ENCODE peak calls at places on chromosomes 3 and 15, in ten cellular contexts. A, X, Z, B, S, C, D, U, L and F are unnamed samples.

GRCh38 chr3:162770556-162770955 is 1273.9 kb downstream of the OTOL1 start:
- DNase-seq in D (peak; percentile 53), A (no peak), L (no peak), B (no peak), C (no peak), Z (no peak), S (no peak), U (no peak), X (no peak), F (no peak)

GRCh38 chr3:53254190-53254809 is 1.5 kb downstream of the TKT start:
- DNase-seq in U (no peak), A (no peak), C (no peak), S (no peak), Z (no peak), B (peak; percentile 34), L (no peak), D (peak; percentile 29), X (no peak), F (no peak)

GRCh38 chr3:46372492-46373359 is 2.0 kb downstream of the CCR5 start:
- DNase-seq in D (peak; percentile 51), A (no peak), L (no peak), Z (no peak), C (no peak), X (peak; percentile 8), S (no peak), U (no peak), B (no peak), F (no peak)

GRCh38 chr3:32882603-32883025 is 64.8 kb downstream of the TRIM71 start:
- DNase-seq in X (no peak), L (peak; percentile 44), B (no peak), C (no peak), U (no peak), S (no peak), A (no peak), D (no peak), Z (no peak), F (no peak)

GRCh38 chr3:123636431-123636841 is 51.6 kb upstream of the HACD2 start:
- DNase-seq in S (no peak), B (no peak), D (no peak), L (no peak), Z (no peak), X (no peak), A (no peak), U (no peak), C (no peak), F (no peak)

GRCh38 chr3:57952208-57952631 is 56.0 kb upstream of the FLNB start:
- DNase-seq in C (no peak), X (no peak), D (peak; percentile 97), B (peak; percentile 55), S (no peak), A (no peak), U (no peak), Z (no peak), L (no peak), F (no peak)

GRCh38 chr3:31166249-31166885 is 271.9 kb upstream of the GADL1 start:
- DNase-seq in S (no peak), D (peak; percentile 79), X (peak; percentile 12), C (no peak), U (no peak), L (no peak), A (no peak), B (no peak), Z (no peak), F (no peak)

GRCh38 chr3:29454326-29454725 is 173.5 kb downstream of the RBMS3 start:
- DNase-seq in D (no peak), X (peak; percentile 14), Z (no peak), L (no peak), S (no peak), C (no peak), A (no peak), U (no peak), B (peak; percentile 34), F (no peak)

GRCh38 chr3:65729553-65729952 is 309.2 kb downstream of the MAGI1 start:
- DNase-seq in U (no peak), S (no peak), Z (no peak), A (no peak), D (peak; percentile 93), B (peak; percentile 20), X (no peak), L (no peak), C (no peak), F (no peak)

GRCh38 chr15:65936317-65936716 is 67.0 kb downstream of the RAB11A start:
- DNase-seq in X (no peak), A (no peak), B (no peak), U (no peak), Z (no peak), C (no peak), D (no peak), S (no peak), L (no peak), F (no peak)

GRCh38 chr3:138468886-138469285 is 34.5 kb downstream of the ESYT3 start:
- DNase-seq in D (no peak), C (no peak), S (no peak), A (no peak), L (no peak), B (no peak), U (no peak), X (no peak), Z (no peak), F (no peak)

GRCh38 chr3:130323503-130323902 is 22.0 kb upstream of the COL6A5 start:
- DNase-seq in S (no peak), U (no peak), A (no peak), L (no peak), B (no peak), C (no peak), D (no peak), X (no peak), Z (no peak), F (no peak)

GRCh38 chr15:89768071-89768500 is 8.0 kb upstream of the MESP2 start:
- DNase-seq in A (no peak), S (no peak), U (no peak), L (no peak), C (no peak), X (no peak), B (no peak), D (peak; percentile 88), Z (no peak), F (no peak)

GRCh38 chr3:153051427-153052095 is 110.5 kb upstream of the RAP2B start:
- DNase-seq in X (peak; percentile 79), U (no peak), D (peak; percentile 74), C (no peak), S (no peak), B (no peak), L (no peak), A (no peak), Z (no peak), F (no peak)

GRCh38 chr15:23033979-23034378 is 5.4 kb downstream of the TUBGCP5 start:
- DNase-seq in D (no peak), S (no peak), X (no peak), A (no peak), U (no peak), L (no peak), C (no peak), Z (no peak), B (no peak), F (no peak)

GRCh38 chr3:47661121-47661752 is 82.6 kb upstream of the CSPG5 start:
- DNase-seq in B (no peak), C (no peak), S (no peak), X (peak; percentile 20), L (no peak), U (no peak), A (no peak), Z (no peak), D (peak; percentile 55), F (no peak)

GRCh38 chr3:11901286-11901875 is 54.7 kb upstream of the TAMM41 start:
- DNase-seq in C (no peak), A (no peak), U (no peak), S (no peak), Z (no peak), B (no peak), X (no peak), L (no peak), D (no peak), F (no peak)

GRCh38 chr15:64305261-64305660 is 50.7 kb downstream of the CSNK1G1 start:
- DNase-seq in L (no peak), B (no peak), X (no peak), A (no peak), S (no peak), D (no peak), C (no peak), U (no peak), Z (no peak), F (no peak)

GRCh38 chr3:135967867-135968266 is 2.3 kb downstream of the PPP2R3A start:
- DNase-seq in A (no peak), Z (no peak), S (no peak), B (no peak), C (no peak), D (no peak), X (no peak), U (no peak), L (no peak), F (no peak)

GRCh38 chr3:168914662-168915061 is 748.9 kb downstream of the MECOM start:
- DNase-seq in B (no peak), C (no peak), D (peak; percentile 3), A (no peak), S (no peak), X (peak; percentile 13), Z (no peak), L (no peak), U (no peak), F (no peak)

GRCh38 chr3:186818956-186819355 is 12.7 kb upstream of the RFC4 start:
- DNase-seq in B (no peak), U (no peak), D (no peak), L (no peak), C (no peak), X (no peak), A (no peak), S (no peak), Z (no peak), F (no peak)

GRCh38 chr3:178707632-178708031 is 171.4 kb downstream of the KCNMB2 start:
- DNase-seq in X (no peak), U (no peak), L (no peak), C (no peak), A (no peak), S (no peak), B (no peak), Z (no peak), D (no peak), F (no peak)

GRCh38 chr15:88089019-88089603 is 167.4 kb downstream of the NTRK3 start:
- DNase-seq in Z (no peak), S (no peak), B (no peak), C (no peak), U (no peak), L (no peak), X (no peak), A (no peak), D (peak; percentile 47), F (no peak)

GRCh38 chr15:89375093-89376062 is 40.8 kb upstream of the POLG start:
- DNase-seq in Z (no peak), X (no peak), S (no peak), C (no peak), L (no peak), A (no peak), U (no peak), B (no peak), D (no peak), F (no peak)

GRCh38 chr3:60703956-60704736 is 547.1 kb downstream of the FHIT start:
- DNase-seq in Z (no peak), C (no peak), U (no peak), X (no peak), S (no peak), A (no peak), L (no peak), D (no peak), B (no peak), F (no peak)

GRCh38 chr3:128805771-128806170 is 73.6 kb upstream of the ACAD9 start:
- DNase-seq in X (peak; percentile 69), S (no peak), D (no peak), A (no peak), B (no peak), C (no peak), U (no peak), Z (no peak), L (no peak), F (no peak)

GRCh38 chr3:32106929-32107362 is 526 bp downstream of the GPD1L start:
- DNase-seq in X (peak; percentile 15), C (no peak), B (no peak), A (no peak), U (peak; percentile 41), S (peak; percentile 4), L (no peak), Z (peak; percentile 52), D (peak; percentile 10), F (no peak)

GRCh38 chr3:128274837-128275236 is 121.6 kb downstream of the EEFSEC start:
- DNase-seq in D (peak; percentile 91), A (no peak), Z (no peak), U (no peak), L (no peak), X (peak; percentile 82), S (no peak), C (no peak), B (no peak), F (no peak)